ENCODE peak calls at places on chromosomes 13 and 19, in six cellular contexts. J is HEK293T; E is foreskin melanocyte; G is activated CD4-positive, CD25-positive, alpha-beta regulatory T cell; O is HCEC 1CT; Z is stimulated activated CD4-positive, alpha-beta T cell treated with anti-CD3 and anti-CD28 coated beads, Interleukin-15, amount 100 ng/mL, for 24 hours. X is an unnamed sample.

GRCh38 chr13:49756263-49756662 is 36.2 kb downstream of the KPNA3 start:
- DNase-seq in J (no peak), E (no peak), G (no peak), O (no peak), Z (no peak), X (no peak)

GRCh38 chr19:2055871-2056809 is 5.1 kb upstream of the MKNK2 start:
- DNase-seq in J (no peak), E (peak; percentile 52), G (no peak), O (peak; percentile 78), Z (no peak), X (no peak)

GRCh38 chr19:1076951-1077350 is 10.0 kb downstream of the ARHGAP45 start:
- DNase-seq in J (no peak), E (no peak), G (peak; percentile 73), O (no peak), Z (peak; percentile 94), X (peak; percentile 83)

GRCh38 chr19:55993492-55993891 is 6.9 kb downstream of the NLRP5 start:
- DNase-seq in J (no peak), E (no peak), G (no peak), O (no peak), Z (no peak), X (no peak)

GRCh38 chr13:49995535-49996165 is 1.2 kb upstream of the TRIM13 start:
- DNase-seq in J (no peak), E (no peak), G (no peak), O (no peak), Z (no peak), X (no peak)

GRCh38 chr19:13856530-13856929 is 20.4 kb upstream of the NANOS3 start:
- DNase-seq in J (no peak), E (no peak), G (no peak), O (no peak), Z (no peak), X (no peak)

GRCh38 chr19:2636142-2636896 is 66.2 kb downstream of the GNG7 start:
- DNase-seq in J (no peak), E (no peak), G (no peak), O (no peak), Z (no peak), X (no peak)

GRCh38 chr13:22047785-22048104 is 376.9 kb downstream of the FGF9 start:
- DNase-seq in J (no peak), E (no peak), G (no peak), O (no peak), Z (no peak), X (no peak)

GRCh38 chr13:42990147-42990990 is 1.7 kb downstream of the EPSTI1 start:
- DNase-seq in J (no peak), E (no peak), G (no peak), O (no peak), Z (no peak), X (no peak)

GRCh38 chr19:31448221-31448657 is 99.0 kb upstream of the TSHZ3 start:
- DNase-seq in J (no peak), E (no peak), G (no peak), O (peak; percentile 60), Z (no peak), X (no peak)

GRCh38 chr19:56066152-56067023 is 54.7 kb downstream of the ZNF787 start:
- DNase-seq in J (peak; percentile 86), E (no peak), G (peak; percentile 34), O (no peak), Z (peak; percentile 72), X (peak; percentile 35)

GRCh38 chr13:34156841-34157365 is 339.0 kb downstream of the RFC3 start:
- DNase-seq in J (peak; percentile 45), E (peak; percentile 46), G (no peak), O (peak; percentile 68), Z (peak; percentile 66), X (no peak)

GRCh38 chr13:76879211-76879875 is 6.9 kb downstream of the KCTD12 start:
- DNase-seq in J (no peak), E (no peak), G (no peak), O (peak; percentile 91), Z (peak; percentile 73), X (peak; percentile 60)

GRCh38 chr13:46716821-46717220 is 80.1 kb downstream of the ESD start:
- DNase-seq in J (no peak), E (peak; percentile 19), G (no peak), O (no peak), Z (no peak), X (no peak)

GRCh38 chr19:13231663-13232062 is 81.5 kb downstream of the IER2 start:
- DNase-seq in J (no peak), E (no peak), G (no peak), O (no peak), Z (no peak), X (no peak)

GRCh38 chr13:110957181-110957884 is 42.5 kb upstream of the ANKRD10 start:
- DNase-seq in J (no peak), E (no peak), G (no peak), O (peak; percentile 7), Z (no peak), X (no peak)

GRCh38 chr19:9018163-9018875 is 8.1 kb upstream of the MUC16 start:
- DNase-seq in J (no peak), E (no peak), G (no peak), O (no peak), Z (no peak), X (no peak)

GRCh38 chr13:41833851-41834250 is 127.1 kb downstream of the VWA8 start:
- DNase-seq in J (no peak), E (no peak), G (no peak), O (no peak), Z (no peak), X (no peak)

GRCh38 chr19:1854032-1854541 is 5.8 kb upstream of the REXO1 start:
- DNase-seq in J (no peak), E (no peak), G (no peak), O (no peak), Z (no peak), X (no peak)

GRCh38 chr19:46133101-46133627 is 8.7 kb upstream of the IGFL3 start:
- DNase-seq in J (peak; percentile 34), E (peak; percentile 94), G (no peak), O (peak; percentile 94), Z (no peak), X (no peak)

GRCh38 chr19:27966390-27966816 is 1246.5 kb downstream of the UQCRFS1 start:
- DNase-seq in J (no peak), E (peak; percentile 32), G (no peak), O (no peak), Z (no peak), X (no peak)

GRCh38 chr13:71754407-71754974 is 112.5 kb downstream of the DACH1 start:
- DNase-seq in J (no peak), E (no peak), G (no peak), O (no peak), Z (no peak), X (no peak)

GRCh38 chr13:114142137-114142550 is 9.7 kb upstream of the RASA3 start:
- DNase-seq in J (no peak), E (no peak), G (no peak), O (no peak), Z (no peak), X (no peak)

GRCh38 chr19:3423183-3423829 is 56.9 kb downstream of the NFIC start:
- DNase-seq in J (no peak), E (no peak), G (no peak), O (no peak), Z (no peak), X (no peak)

GRCh38 chr13:98480915-98481510 is 95.9 kb downstream of the STK24 start:
- DNase-seq in J (no peak), E (no peak), G (no peak), O (no peak), Z (peak; percentile 63), X (peak; percentile 40)

GRCh38 chr13:110338441-110339101 is 31.5 kb downstream of the COL4A2 start:
- DNase-seq in J (no peak), E (no peak), G (no peak), O (no peak), Z (no peak), X (no peak)

GRCh38 chr13:106490887-106491321 is 44.6 kb downstream of the EFNB2 start:
- DNase-seq in J (no peak), E (no peak), G (no peak), O (no peak), Z (no peak), X (no peak)

GRCh38 chr13:72726721-72727416 is 560 bp downstream of the MZT1 start:
- DNase-seq in J (peak; percentile 75), E (no peak), G (no peak), O (peak; percentile 13), Z (peak; percentile 70), X (peak; percentile 47)

X was measured in NK-92 treated with Interleukin-12 subunit alpha and Interleukin-12 subunit beta, amount 100 ng/mL, for 24 hours.